ENCODE peak calls at places on chromosomes 1 and 21, in five cellular contexts. K is suprapubic skin, P is OCI-LY7, F is upper lobe of right lung, S is K562. V is an unnamed sample.

GRCh38 chr21:31654340-31654739 is 5.2 kb upstream of the SOD1 start:
- DNase-seq in F (no peak), S (no peak), P (no peak), K (no peak), V (no peak)

GRCh38 chr1:162302246-162302645 is 74.4 kb downstream of the SPATA46 start:
- DNase-seq in S (no peak), K (no peak), P (no peak), F (no peak), V (no peak)

GRCh38 chr1:212062832-212063438 is 27.4 kb downstream of the DTL start:
- DNase-seq in F (no peak), S (peak; percentile 39), K (no peak), P (peak; percentile 60), V (no peak)

GRCh38 chr1:187390157-187390556 is 561.4 kb downstream of the PLA2G4A start:
- DNase-seq in S (no peak), P (no peak), K (no peak), F (no peak), V (no peak)

GRCh38 chr1:24385160-24385939 is 28.2 kb downstream of the STPG1 start:
- DNase-seq in P (peak; percentile 21), K (peak; percentile 48), F (no peak), S (peak; percentile 67), V (no peak)

GRCh38 chr21:25396135-25396711 is 211.1 kb downstream of the MRPL39 start:
- DNase-seq in S (no peak), K (no peak), P (no peak), F (no peak), V (no peak)

GRCh38 chr1:206782448-206782847 is 10.2 kb upstream of the IL10 start:
- DNase-seq in K (no peak), S (no peak), F (no peak), P (peak; percentile 92), V (no peak)

GRCh38 chr1:16204634-16205332 is 7.7 kb downstream of the ARHGEF19 start:
- DNase-seq in F (peak; percentile 76), S (peak; percentile 46), P (peak; percentile 44), K (no peak), V (no peak)

GRCh38 chr1:231918239-231919015 is 291.8 kb downstream of the DISC1 start:
- DNase-seq in F (no peak), P (no peak), K (no peak), S (no peak), V (no peak)

GRCh38 chr1:40750326-40750975 is 33.1 kb upstream of the KCNQ4 start:
- DNase-seq in S (no peak), K (no peak), P (no peak), F (no peak), V (no peak)

GRCh38 chr1:244294825-244295224 is 156.9 kb downstream of the ADSS2 start:
- DNase-seq in P (no peak), F (no peak), S (no peak), K (no peak), V (no peak)

GRCh38 chr1:78540056-78540455 is 49.3 kb downstream of the PTGFR start:
- DNase-seq in F (no peak), S (no peak), P (no peak), K (no peak), V (no peak)

GRCh38 chr1:52970149-52970548 is 43.1 kb downstream of the SCP2 start:
- DNase-seq in F (no peak), P (peak; percentile 11), K (no peak), S (no peak), V (no peak)

GRCh38 chr21:35342440-35342839 is 293.3 kb upstream of the RUNX1 start:
- DNase-seq in P (peak; percentile 29), F (no peak), S (no peak), K (no peak), V (no peak)

GRCh38 chr1:116777831-116778830 is 23.9 kb downstream of the CD2 start:
- DNase-seq in S (no peak), P (no peak), F (no peak), K (no peak), V (no peak)

GRCh38 chr1:236522937-236523703 is 662 bp upstream of the LGALS8 start:
- DNase-seq in P (no peak), F (no peak), K (no peak), S (no peak), V (no peak)

GRCh38 chr1:218553197-218553596 is 208.1 kb downstream of the TGFB2 start:
- DNase-seq in K (no peak), F (no peak), P (no peak), S (peak; percentile 20), V (no peak)

GRCh38 chr1:67489643-67490042 is 59.4 kb upstream of the SERBP1 start:
- DNase-seq in P (peak; percentile 45), K (no peak), S (no peak), F (no peak), V (no peak)

GRCh38 chr1:6358757-6359567 is 34.6 kb downstream of the ACOT7 start:
- DNase-seq in S (peak; percentile 43), P (peak; percentile 23), K (no peak), F (no peak), V (no peak)

GRCh38 chr1:112794654-112795239 is 79.6 kb upstream of the PPM1J start:
- DNase-seq in K (no peak), F (no peak), S (peak; percentile 52), P (no peak), V (no peak)

GRCh38 chr1:58477390-58477789 is 69.1 kb downstream of the OMA1 start:
- DNase-seq in P (no peak), F (no peak), K (no peak), S (no peak), V (no peak)

GRCh38 chr1:243964915-243965314 is 86.2 kb upstream of the ZBTB18 start:
- DNase-seq in P (no peak), K (no peak), F (no peak), S (no peak), V (no peak)

DNA sequence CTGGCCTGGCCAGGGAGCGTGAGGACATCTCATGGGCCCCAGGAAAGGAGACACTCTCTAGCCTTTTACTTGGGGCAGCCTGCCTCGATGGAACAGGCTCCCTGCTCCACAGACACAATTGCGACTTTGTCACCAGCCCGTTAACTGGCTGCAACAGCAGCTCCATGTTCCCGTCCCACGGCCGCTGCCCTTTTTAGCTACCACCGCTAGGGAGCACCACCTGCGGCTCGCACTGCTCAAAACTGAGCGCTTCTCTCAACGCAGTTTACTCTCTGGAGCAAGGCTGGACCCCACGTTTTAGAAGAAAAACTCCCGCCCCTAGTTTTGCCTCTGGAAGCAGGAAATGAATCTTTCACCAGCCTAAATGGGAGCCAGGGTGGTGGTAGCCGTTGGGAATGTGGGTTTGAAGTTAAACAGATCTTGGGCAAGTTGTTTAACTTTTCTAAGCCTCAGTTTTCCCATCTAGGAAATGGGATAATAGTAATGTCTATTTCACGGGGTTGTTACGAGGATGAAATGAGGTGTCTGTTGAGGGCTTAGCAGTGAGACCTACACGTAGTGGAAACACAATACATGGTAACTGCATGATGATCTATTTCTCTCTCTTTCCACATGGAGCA is 3.5 kb upstream of the LRRC38 start:
- DNase-seq in P (peak; percentile 38), F (no peak), K (no peak), S (peak; percentile 45), V (no peak)
- TF ChIP-seq CTCF in P (peak; percentile 71), F (peak; percentile 41), K (no peak), S (peak; percentile 58), V (no peak)

GRCh38 chr1:213678348-213678747 is 309.4 kb upstream of the PROX1 start:
- DNase-seq in K (no peak), P (no peak), S (no peak), F (no peak), V (no peak)

GRCh38 chr1:213681788-213682340 is 305.9 kb upstream of the PROX1 start:
- DNase-seq in S (no peak), F (no peak), P (no peak), K (no peak), V (no peak)

GRCh38 chr1:213676741-213677140 is 311.0 kb upstream of the PROX1 start:
- DNase-seq in K (no peak), S (no peak), F (no peak), P (no peak), V (no peak)

GRCh38 chr1:213679153-213679552 is 308.6 kb upstream of the PROX1 start:
- DNase-seq in F (no peak), P (no peak), K (no peak), S (no peak), V (no peak)

DNA sequence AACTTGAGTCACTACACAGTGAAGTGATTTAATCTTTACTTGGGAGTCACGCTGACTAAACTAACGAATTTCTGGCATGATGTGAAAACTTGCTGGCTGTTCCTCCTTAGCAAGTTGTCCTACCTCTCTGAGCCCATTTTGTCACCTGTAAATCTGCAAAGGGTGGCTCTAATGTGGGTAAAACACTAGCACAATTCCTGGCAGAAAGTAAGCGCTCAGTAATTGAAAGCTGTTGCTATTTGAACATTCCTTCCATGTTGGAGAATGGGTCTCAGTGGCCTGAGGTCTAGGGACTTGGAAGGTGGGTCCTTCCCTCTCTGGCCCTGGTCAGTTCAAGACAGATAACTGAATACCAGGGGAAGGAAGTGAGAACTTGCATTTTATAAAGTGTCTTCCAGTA is 309.0 kb upstream of the PROX1 start:
- DNase-seq in F (no peak), S (no peak), P (no peak), K (no peak), V (no peak)
- H3K4me3 ChIP-seq in F (no peak overlapping the region), S (no peak overlapping the region), P (no peak overlapping the region), K (no peak overlapping the region), V (no peak overlapping the region)

DNA sequence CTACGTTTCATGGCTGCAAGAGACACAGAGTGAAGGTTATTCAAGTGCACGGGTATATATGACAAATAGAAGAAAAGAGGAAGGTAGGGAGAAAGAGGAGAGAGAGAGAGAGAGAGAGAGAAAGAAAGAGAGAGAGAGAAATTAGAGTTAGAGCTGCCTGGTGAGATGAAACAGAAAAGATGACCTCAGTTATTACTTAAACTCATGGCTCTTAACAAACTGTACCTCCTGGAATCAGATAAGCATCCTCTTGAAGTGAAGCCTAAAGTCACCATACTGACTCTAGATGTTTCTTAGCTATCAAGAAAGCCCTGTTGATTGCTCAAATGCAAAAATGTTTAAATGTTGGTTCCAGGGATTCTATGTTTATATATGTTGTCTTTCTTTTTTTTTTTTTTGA is 597.7 kb upstream of the ZP4 start:
- DNase-seq in F (no peak), P (no peak), K (no peak), S (no peak), V (no peak)
- H3K4me1 ChIP-seq in F (no peaks in the 10 kb centered on the region), P (no peaks in the 10 kb centered on the region), K (no peaks in the 10 kb centered on the region), S (no peaks in the 10 kb centered on the region), V (no peaks in the 10 kb centered on the region)

DNA sequence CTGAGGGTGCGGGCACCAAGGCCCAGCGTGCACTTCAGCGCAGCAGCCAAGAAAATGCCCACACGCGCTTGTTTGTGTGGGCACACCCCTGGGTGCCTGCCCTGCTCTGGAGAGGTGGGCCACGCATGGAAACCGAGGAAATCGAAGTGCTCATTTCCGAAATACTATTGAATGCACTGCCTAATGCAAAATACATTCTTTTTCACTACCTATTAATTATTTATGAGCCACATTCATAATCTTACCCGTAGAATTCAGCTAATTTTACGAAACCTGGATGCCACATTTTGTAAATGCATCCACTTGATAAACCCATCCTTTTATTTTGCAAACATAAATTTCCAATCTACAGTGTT is 4.8 kb downstream of the DSCAM start:
- DNase-seq in S (no peak), P (no peak), K (no peak), F (no peak), V (no peak)
- TF ChIP-seq CTCF in S (no peak), P (no peak), K (no peak), F (no peak), V (no peak)

GRCh38 chr1:228464487-228464983 is 22.6 kb upstream of the RNF187 start:
- DNase-seq in F (no peak), K (no peak), S (no peak), P (peak; percentile 98), V (peak; percentile 80)
- H3K4me3 ChIP-seq in F (peak overlapping the region; percentile 25), K (peak overlapping the region; percentile 29), S (no peak overlapping the region), P (peak overlapping the region; percentile 95), V (peak overlapping the region; percentile 52)